ENCODE peak calls at places on chromosomes 16 and 17, in ten cellular contexts. One of them, this sample, is unnamed.

GRCh38 chr17:81251091-81251942 is 12.2 kb downstream of the NDUFAF8 start:
- DNase-seq in breast epithelium: no peak
- DNase-seq in aorta: no peak
- DNase-seq in nucleus accumbens: no peak
- DNase-seq in stimulated activated CD4-positive, alpha-beta T cell treated with anti-CD3 and anti-CD28 coated beads, Interleukin-2, amount 100 ng/mL, for 48 hours: no peak
- DNase-seq in T-helper 1 cell: no peak
- DNase-seq in NCI-H187: peak
- DNase-seq in M059J: no peak
- DNase-seq in HL-60: no peak
- DNase-seq in NCI-H2171: peak
- DNase-seq in this sample: peak

GRCh38 chr16:81526935-81527334 is 82.3 kb downstream of the CMIP start:
- DNase-seq in NCI-H187: no peak
- DNase-seq in M059J: no peak
- DNase-seq in stimulated activated CD4-positive, alpha-beta T cell treated with anti-CD3 and anti-CD28 coated beads, Interleukin-2, amount 100 ng/mL, for 48 hours: no peak
- DNase-seq in HL-60: no peak
- DNase-seq in NCI-H2171: no peak
- DNase-seq in T-helper 1 cell: no peak
- DNase-seq in breast epithelium: peak
- DNase-seq in nucleus accumbens: no peak
- DNase-seq in aorta: peak
- DNase-seq in this sample: no peak

GRCh38 chr16:27067138-27067537 is 411 bp downstream of the C16orf82 start:
- DNase-seq in stimulated activated CD4-positive, alpha-beta T cell treated with anti-CD3 and anti-CD28 coated beads, Interleukin-2, amount 100 ng/mL, for 48 hours: no peak
- DNase-seq in nucleus accumbens: no peak
- DNase-seq in NCI-H187: no peak
- DNase-seq in HL-60: no peak
- DNase-seq in T-helper 1 cell: no peak
- DNase-seq in aorta: no peak
- DNase-seq in NCI-H2171: no peak
- DNase-seq in M059J: no peak
- DNase-seq in breast epithelium: no peak
- DNase-seq in this sample: no peak

GRCh38 chr17:60073063-60073462 is 5.7 kb downstream of the HEATR6 start:
- DNase-seq in HL-60: no peak
- DNase-seq in NCI-H2171: no peak
- DNase-seq in NCI-H187: no peak
- DNase-seq in T-helper 1 cell: no peak
- DNase-seq in M059J: no peak
- DNase-seq in stimulated activated CD4-positive, alpha-beta T cell treated with anti-CD3 and anti-CD28 coated beads, Interleukin-2, amount 100 ng/mL, for 48 hours: no peak
- DNase-seq in aorta: no peak
- DNase-seq in nucleus accumbens: no peak
- DNase-seq in breast epithelium: no peak
- DNase-seq in this sample: no peak

GRCh38 chr17:57937492-57937891 is 17.7 kb downstream of the CUEDC1 start:
- DNase-seq in T-helper 1 cell: no peak
- DNase-seq in breast epithelium: no peak
- DNase-seq in aorta: no peak
- DNase-seq in nucleus accumbens: no peak
- DNase-seq in NCI-H2171: no peak
- DNase-seq in HL-60: no peak
- DNase-seq in M059J: no peak
- DNase-seq in stimulated activated CD4-positive, alpha-beta T cell treated with anti-CD3 and anti-CD28 coated beads, Interleukin-2, amount 100 ng/mL, for 48 hours: no peak
- DNase-seq in NCI-H187: no peak
- DNase-seq in this sample: no peak

GRCh38 chr16:81548901-81549546 is 104.4 kb downstream of the CMIP start:
- DNase-seq in M059J: no peak
- DNase-seq in nucleus accumbens: no peak
- DNase-seq in aorta: no peak
- DNase-seq in NCI-H2171: no peak
- DNase-seq in NCI-H187: no peak
- DNase-seq in T-helper 1 cell: no peak
- DNase-seq in breast epithelium: no peak
- DNase-seq in stimulated activated CD4-positive, alpha-beta T cell treated with anti-CD3 and anti-CD28 coated beads, Interleukin-2, amount 100 ng/mL, for 48 hours: no peak
- DNase-seq in HL-60: no peak
- DNase-seq in this sample: peak

GRCh38 chr17:13792314-13792713 is 190.6 kb upstream of the HS3ST3A1 start:
- DNase-seq in NCI-H2171: no peak
- DNase-seq in aorta: no peak
- DNase-seq in HL-60: no peak
- DNase-seq in stimulated activated CD4-positive, alpha-beta T cell treated with anti-CD3 and anti-CD28 coated beads, Interleukin-2, amount 100 ng/mL, for 48 hours: no peak
- DNase-seq in breast epithelium: no peak
- DNase-seq in NCI-H187: no peak
- DNase-seq in nucleus accumbens: no peak
- DNase-seq in T-helper 1 cell: no peak
- DNase-seq in M059J: peak
- DNase-seq in this sample: no peak

GRCh38 chr16:17454331-17454730 is 16.4 kb downstream of the XYLT1 start:
- DNase-seq in breast epithelium: no peak
- DNase-seq in NCI-H2171: no peak
- DNase-seq in nucleus accumbens: no peak
- DNase-seq in T-helper 1 cell: no peak
- DNase-seq in NCI-H187: no peak
- DNase-seq in HL-60: no peak
- DNase-seq in aorta: no peak
- DNase-seq in M059J: no peak
- DNase-seq in stimulated activated CD4-positive, alpha-beta T cell treated with anti-CD3 and anti-CD28 coated beads, Interleukin-2, amount 100 ng/mL, for 48 hours: no peak
- DNase-seq in this sample: no peak

GRCh38 chr16:28572659-28573510 is 19.2 kb downstream of the SGF29 start:
- DNase-seq in nucleus accumbens: no peak
- DNase-seq in M059J: no peak
- DNase-seq in NCI-H2171: no peak
- DNase-seq in breast epithelium: no peak
- DNase-seq in T-helper 1 cell: no peak
- DNase-seq in aorta: no peak
- DNase-seq in stimulated activated CD4-positive, alpha-beta T cell treated with anti-CD3 and anti-CD28 coated beads, Interleukin-2, amount 100 ng/mL, for 48 hours: no peak
- DNase-seq in NCI-H187: no peak
- DNase-seq in HL-60: no peak
- DNase-seq in this sample: no peak

GRCh38 chr16:85752511-85753420 is 1.9 kb upstream of the C16orf74 start:
- DNase-seq in NCI-H187: no peak
- DNase-seq in aorta: no peak
- DNase-seq in stimulated activated CD4-positive, alpha-beta T cell treated with anti-CD3 and anti-CD28 coated beads, Interleukin-2, amount 100 ng/mL, for 48 hours: no peak
- DNase-seq in M059J: no peak
- DNase-seq in breast epithelium: peak
- DNase-seq in HL-60: no peak
- DNase-seq in nucleus accumbens: no peak
- DNase-seq in NCI-H2171: peak
- DNase-seq in T-helper 1 cell: no peak
- DNase-seq in this sample: no peak

GRCh38 chr17:17757944-17758343 is 76.7 kb downstream of the RAI1 start:
- DNase-seq in M059J: no peak
- DNase-seq in aorta: no peak
- DNase-seq in stimulated activated CD4-positive, alpha-beta T cell treated with anti-CD3 and anti-CD28 coated beads, Interleukin-2, amount 100 ng/mL, for 48 hours: no peak
- DNase-seq in HL-60: no peak
- DNase-seq in nucleus accumbens: no peak
- DNase-seq in NCI-H187: peak
- DNase-seq in T-helper 1 cell: no peak
- DNase-seq in breast epithelium: no peak
- DNase-seq in NCI-H2171: peak
- DNase-seq in this sample: no peak

GRCh38 chr16:50571786-50572185 is 23.6 kb downstream of the NKD1 start:
- DNase-seq in breast epithelium: no peak
- DNase-seq in stimulated activated CD4-positive, alpha-beta T cell treated with anti-CD3 and anti-CD28 coated beads, Interleukin-2, amount 100 ng/mL, for 48 hours: no peak
- DNase-seq in M059J: peak
- DNase-seq in HL-60: no peak
- DNase-seq in NCI-H2171: no peak
- DNase-seq in NCI-H187: no peak
- DNase-seq in nucleus accumbens: no peak
- DNase-seq in aorta: no peak
- DNase-seq in T-helper 1 cell: no peak
- DNase-seq in this sample: no peak

GRCh38 chr16:14350081-14350480 is 279.0 kb downstream of the MRTFB start:
- DNase-seq in nucleus accumbens: no peak
- DNase-seq in stimulated activated CD4-positive, alpha-beta T cell treated with anti-CD3 and anti-CD28 coated beads, Interleukin-2, amount 100 ng/mL, for 48 hours: no peak
- DNase-seq in T-helper 1 cell: no peak
- DNase-seq in NCI-H187: no peak
- DNase-seq in NCI-H2171: no peak
- DNase-seq in aorta: no peak
- DNase-seq in HL-60: no peak
- DNase-seq in M059J: no peak
- DNase-seq in breast epithelium: no peak
- DNase-seq in this sample: no peak

GRCh38 chr16:89115216-89115949 is 21.7 kb downstream of the ACSF3 start:
- DNase-seq in NCI-H187: no peak
- DNase-seq in aorta: peak
- DNase-seq in nucleus accumbens: peak
- DNase-seq in stimulated activated CD4-positive, alpha-beta T cell treated with anti-CD3 and anti-CD28 coated beads, Interleukin-2, amount 100 ng/mL, for 48 hours: peak
- DNase-seq in HL-60: peak
- DNase-seq in breast epithelium: peak
- DNase-seq in M059J: no peak
- DNase-seq in NCI-H2171: no peak
- DNase-seq in T-helper 1 cell: peak
- DNase-seq in this sample: no peak

GRCh38 chr17:78164748-78165607 is 3.4 kb upstream of the SYNGR2 start:
- DNase-seq in stimulated activated CD4-positive, alpha-beta T cell treated with anti-CD3 and anti-CD28 coated beads, Interleukin-2, amount 100 ng/mL, for 48 hours: no peak
- DNase-seq in M059J: no peak
- DNase-seq in NCI-H2171: no peak
- DNase-seq in nucleus accumbens: no peak
- DNase-seq in HL-60: no peak
- DNase-seq in aorta: no peak
- DNase-seq in T-helper 1 cell: no peak
- DNase-seq in NCI-H187: no peak
- DNase-seq in breast epithelium: no peak
- DNase-seq in this sample: no peak

GRCh38 chr17:20063665-20064648 is 54.8 kb downstream of the SPECC1 start:
- DNase-seq in HL-60: peak
- DNase-seq in aorta: peak
- DNase-seq in stimulated activated CD4-positive, alpha-beta T cell treated with anti-CD3 and anti-CD28 coated beads, Interleukin-2, amount 100 ng/mL, for 48 hours: peak
- DNase-seq in T-helper 1 cell: no peak
- DNase-seq in NCI-H2171: peak
- DNase-seq in NCI-H187: no peak
- DNase-seq in M059J: peak
- DNase-seq in nucleus accumbens: peak
- DNase-seq in breast epithelium: peak
- DNase-seq in this sample: no peak

GRCh38 chr16:78505544-78506371 is 406.3 kb downstream of the WWOX start:
- DNase-seq in T-helper 1 cell: no peak
- DNase-seq in aorta: peak
- DNase-seq in stimulated activated CD4-positive, alpha-beta T cell treated with anti-CD3 and anti-CD28 coated beads, Interleukin-2, amount 100 ng/mL, for 48 hours: no peak
- DNase-seq in nucleus accumbens: peak
- DNase-seq in breast epithelium: peak
- DNase-seq in M059J: peak
- DNase-seq in NCI-H187: no peak
- DNase-seq in NCI-H2171: no peak
- DNase-seq in HL-60: no peak
- DNase-seq in this sample: no peak

GRCh38 chr16:35795361-35796029 is 2336.1 kb downstream of the TP53TG3F start:
- DNase-seq in nucleus accumbens: no peak
- DNase-seq in stimulated activated CD4-positive, alpha-beta T cell treated with anti-CD3 and anti-CD28 coated beads, Interleukin-2, amount 100 ng/mL, for 48 hours: no peak
- DNase-seq in NCI-H187: no peak
- DNase-seq in M059J: no peak
- DNase-seq in breast epithelium: no peak
- DNase-seq in HL-60: no peak
- DNase-seq in T-helper 1 cell: no peak
- DNase-seq in aorta: no peak
- DNase-seq in NCI-H2171: peak
- DNase-seq in this sample: no peak

GRCh38 chr17:44356241-44356640 is 7.4 kb downstream of the FAM171A2 start:
- DNase-seq in T-helper 1 cell: no peak
- DNase-seq in HL-60: no peak
- DNase-seq in stimulated activated CD4-positive, alpha-beta T cell treated with anti-CD3 and anti-CD28 coated beads, Interleukin-2, amount 100 ng/mL, for 48 hours: no peak
- DNase-seq in NCI-H2171: no peak
- DNase-seq in NCI-H187: no peak
- DNase-seq in M059J: no peak
- DNase-seq in nucleus accumbens: no peak
- DNase-seq in breast epithelium: no peak
- DNase-seq in aorta: peak
- DNase-seq in this sample: peak

GRCh38 chr16:4411684-4412083 is 4.7 kb downstream of the CORO7 start:
- DNase-seq in nucleus accumbens: peak
- DNase-seq in aorta: peak
- DNase-seq in HL-60: no peak
- DNase-seq in stimulated activated CD4-positive, alpha-beta T cell treated with anti-CD3 and anti-CD28 coated beads, Interleukin-2, amount 100 ng/mL, for 48 hours: no peak
- DNase-seq in M059J: no peak
- DNase-seq in T-helper 1 cell: no peak
- DNase-seq in NCI-H187: no peak
- DNase-seq in breast epithelium: no peak
- DNase-seq in NCI-H2171: no peak
- DNase-seq in this sample: no peak

GRCh38 chr16:29820730-29821662 is 734 bp downstream of the MVP start:
- DNase-seq in nucleus accumbens: no peak
- DNase-seq in NCI-H2171: peak
- DNase-seq in NCI-H187: no peak
- DNase-seq in M059J: peak
- DNase-seq in aorta: peak
- DNase-seq in HL-60: no peak
- DNase-seq in stimulated activated CD4-positive, alpha-beta T cell treated with anti-CD3 and anti-CD28 coated beads, Interleukin-2, amount 100 ng/mL, for 48 hours: no peak
- DNase-seq in breast epithelium: no peak
- DNase-seq in T-helper 1 cell: peak
- DNase-seq in this sample: peak

GRCh38 chr16:46768809-46769208 is 20.7 kb upstream of the MYLK3 start:
- DNase-seq in breast epithelium: no peak
- DNase-seq in T-helper 1 cell: no peak
- DNase-seq in M059J: no peak
- DNase-seq in NCI-H2171: peak
- DNase-seq in stimulated activated CD4-positive, alpha-beta T cell treated with anti-CD3 and anti-CD28 coated beads, Interleukin-2, amount 100 ng/mL, for 48 hours: no peak
- DNase-seq in aorta: no peak
- DNase-seq in HL-60: no peak
- DNase-seq in NCI-H187: peak
- DNase-seq in nucleus accumbens: no peak
- DNase-seq in this sample: no peak

This sample was measured in HT-29.